ENCODE peak calls at places on chromosomes 4 and X, in four cellular contexts. K is SK-N-SH, G is K562, R is H1. C is an unnamed sample.

GRCh38 chr4:69124941-69125340 is 28.7 kb downstream of the UGT2B7 start:
- DNase-seq in K (no peak), G (no peak), R (no peak), C (no peak)

GRCh38 chr4:15936495-15936894 is 2.0 kb downstream of the FGFBP1 start:
- DNase-seq in K (no peak), G (no peak), R (no peak), C (no peak)

GRCh38 chrX:150197388-150197787 is 165.7 kb upstream of the MAMLD1 start:
- DNase-seq in K (no peak), G (no peak), R (no peak), C (no peak)

GRCh38 chr4:1907848-1908525 is 36.8 kb downstream of the NSD2 start:
- DNase-seq in K (no peak), G (no peak), R (no peak), C (no peak)

GRCh38 chrX:34810364-34810763 is 132.2 kb upstream of the FAM47B start:
- DNase-seq in K (no peak), G (no peak), R (no peak), C (no peak)

GRCh38 chr4:10529256-10529890 is 72.1 kb upstream of the ZNF518B start:
- DNase-seq in K (no peak), G (peak), R (no peak), C (no peak)

GRCh38 chrX:147476008-147476407 is 435.7 kb upstream of the FMR1 start:
- DNase-seq in K (peak), G (peak), R (no peak), C (no peak)

GRCh38 chrX:43969504-43970501 is 3.4 kb downstream of the NDP start:
- DNase-seq in K (no peak), G (no peak), R (no peak), C (peak)

GRCh38 chrX:44462851-44463250 is 79.8 kb downstream of the FUNDC1 start:
- DNase-seq in K (no peak), G (no peak), R (no peak), C (no peak)

GRCh38 chr4:82918091-82918490 is 17.6 kb downstream of the THAP9 start:
- DNase-seq in K (no peak), G (no peak), R (no peak), C (no peak)

GRCh38 chr4:105265689-105266088 is 119.0 kb downstream of the TET2 start:
- DNase-seq in K (no peak), G (no peak), R (no peak), C (no peak)

GRCh38 chr4:46886711-46887110 is 22.3 kb downstream of the COX7B2 start:
- DNase-seq in K (no peak), G (peak), R (no peak), C (no peak)

GRCh38 chr4:3293410-3294391 is 880 bp downstream of the RGS12 start:
- DNase-seq in K (no peak), G (no peak), R (peak), C (peak)

GRCh38 chr4:44988011-44988410 is 261.7 kb upstream of the GNPDA2 start:
- DNase-seq in K (no peak), G (no peak), R (no peak), C (no peak)

GRCh38 chrX:15645266-15645665 is 19.3 kb downstream of the CLTRN start:
- DNase-seq in K (no peak), G (peak), R (no peak), C (no peak)

GRCh38 chrX:55026143-55026542 is 4.6 kb downstream of the ALAS2 start:
- DNase-seq in K (no peak), G (no peak), R (no peak), C (no peak)

GRCh38 chrX:134013528-134013927 is 28.1 kb upstream of the GPC3 start:
- DNase-seq in K (no peak), G (no peak), R (no peak), C (no peak)

GRCh38 chr4:139795476-139795875 is 129.9 kb downstream of the MGST2 start:
- DNase-seq in K (no peak), G (no peak), R (no peak), C (no peak)
- TF ChIP-seq TEAD4 in K (no peak), G (no peak), R (no peak), C (no peak)

DNA sequence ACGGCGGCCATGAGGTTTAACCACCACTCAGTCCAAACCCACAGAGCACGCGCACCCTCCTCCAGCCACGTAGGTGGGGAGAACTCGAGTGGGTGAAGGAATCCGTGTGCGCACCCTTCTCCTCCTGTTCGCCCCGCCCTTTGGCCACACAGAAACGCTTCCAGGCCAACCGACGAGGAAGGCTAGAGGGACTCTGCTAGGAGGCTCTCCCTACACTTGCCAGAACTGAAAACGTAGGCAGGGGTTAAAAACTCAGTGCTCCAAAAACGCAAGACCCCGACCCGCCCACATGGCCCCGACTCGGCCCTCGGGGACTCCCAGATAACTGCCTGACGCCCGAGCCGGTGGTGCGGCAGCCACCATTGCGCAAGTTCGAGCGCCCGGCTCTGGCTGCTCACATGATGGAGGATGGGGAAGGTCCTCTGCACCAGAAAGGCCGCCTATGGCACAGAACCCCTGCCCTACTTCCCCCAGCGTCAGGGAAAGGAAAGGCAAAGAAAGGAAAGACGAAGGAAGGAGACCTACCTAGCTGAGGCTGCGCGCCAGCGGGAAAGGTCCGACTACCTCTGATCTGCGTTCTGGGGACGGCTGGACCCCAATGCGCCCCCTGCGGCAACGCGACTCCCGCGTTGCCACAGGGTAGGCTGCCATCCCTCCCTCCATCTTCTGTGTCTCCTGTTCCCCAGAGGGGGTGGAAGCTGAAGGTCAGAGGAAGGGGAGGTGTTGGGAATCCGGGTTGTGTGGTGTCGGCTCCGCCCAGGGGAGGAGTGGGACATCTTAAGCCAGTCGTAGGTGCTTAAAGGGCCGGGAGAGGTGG is 201.9 kb upstream of the AGTR2 start:
- DNase-seq in K (peak), G (no peak), R (peak), C (peak)
- TF ChIP-seq TEAD4 in K (no peak), G (no peak), R (no peak), C (no peak)

GRCh38 chr4:7868892-7869471 is 70.7 kb downstream of the AFAP1 start:
- DNase-seq in K (no peak), G (no peak), R (no peak), C (no peak)
- TF ChIP-seq TEAD4 in K (no peak), G (no peak), R (no peak), C (no peak)

GRCh38 chr4:154954117-154954516 is 173.0 kb downstream of the RBM46 start:
- DNase-seq in K (no peak), G (no peak), R (no peak), C (peak)
- TF ChIP-seq TEAD4 in K (no peak), G (no peak), R (no peak), C (no peak)

DNA sequence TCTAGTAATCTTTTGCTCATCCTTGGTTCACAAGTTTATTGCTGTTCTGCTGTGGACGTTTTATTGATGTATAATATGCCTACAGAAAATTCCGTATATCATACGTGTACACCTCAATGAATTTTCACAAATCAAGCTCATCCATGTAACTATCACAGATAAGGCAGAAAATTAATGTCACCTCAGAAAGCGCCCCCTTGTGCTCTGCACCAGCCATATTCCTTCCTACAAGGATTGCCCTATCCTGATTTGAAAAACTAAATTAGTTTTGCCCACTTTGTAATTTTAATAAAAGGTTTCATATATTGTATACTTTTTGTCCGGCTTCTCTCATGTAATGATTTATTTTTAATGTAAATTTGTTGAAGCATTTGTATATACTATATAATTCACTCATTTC is 390.8 kb downstream of the ADGRL3 start:
- DNase-seq in K (no peak), G (no peak), R (no peak), C (no peak)
- TF ChIP-seq TEAD4 in K (no peak), G (no peak), R (no peak), C (no peak)

DNA sequence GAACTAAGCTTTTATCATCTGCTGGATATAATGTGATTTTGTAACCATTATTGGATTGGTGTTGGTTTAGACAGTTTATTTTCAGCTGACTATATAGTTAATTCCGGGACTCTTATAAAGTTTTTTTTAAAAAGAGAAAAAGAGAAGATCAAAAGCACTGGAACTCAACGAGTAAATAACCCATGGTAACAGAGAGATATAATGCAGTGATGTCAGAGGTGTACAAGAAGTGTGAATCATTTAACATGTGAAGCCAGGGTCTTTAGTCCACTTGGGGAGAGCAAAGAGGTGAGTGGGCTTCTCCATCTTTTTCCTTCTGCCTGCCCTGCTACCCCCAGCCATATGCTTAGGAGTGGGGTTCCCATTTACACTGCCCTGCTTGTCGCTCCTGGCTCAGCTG is 3.2 kb downstream of the TMEM165 start:
- DNase-seq in K (peak), G (peak), R (no peak), C (no peak)
- TF ChIP-seq TEAD4 in K (no peak), G (no peak), R (no peak), C (no peak)

DNA sequence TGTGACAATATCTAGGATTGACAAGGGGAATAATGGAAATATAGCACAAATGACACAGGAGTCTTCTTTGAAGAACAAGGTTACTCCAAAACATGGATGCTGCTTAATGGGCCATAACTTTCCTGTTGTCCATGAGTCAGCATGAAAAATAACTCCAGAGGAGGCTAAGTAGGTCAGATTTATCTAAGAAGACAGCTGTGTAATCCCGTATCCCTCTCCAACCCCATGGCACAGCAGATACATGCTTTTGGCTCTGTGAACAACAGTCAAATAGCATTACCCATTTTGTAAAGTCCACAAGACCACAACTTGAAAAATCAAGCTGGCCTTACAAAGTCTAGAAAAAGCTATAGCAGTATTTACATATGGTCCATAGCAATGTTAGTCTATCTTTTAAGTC is 2.1 kb upstream of the TMEM131L start:
- DNase-seq in K (no peak), G (peak), R (no peak), C (no peak)
- TF ChIP-seq TEAD4 in K (no peak), G (peak), R (no peak), C (no peak)

C was measured in WTC11.